ENCODE peak calls at places on chromosomes 12 and 14, in five cellular contexts. H is heart left ventricle, Q is psoas muscle, K is mucosa of descending colon, L is lower lobe of right lung. O is an unnamed sample.

GRCh38 chr12:120862664-120863063 is 41.5 kb downstream of the SPPL3 start:
- ATAC-seq in H (no peak), Q (no peak), K (no peak), L (no peak), O (no peak)

GRCh38 chr14:92577321-92577742 is 63.8 kb downstream of the RIN3 start:
- ATAC-seq in H (no peak), Q (no peak), K (peak), L (no peak), O (no peak)

GRCh38 chr12:58424735-58425379 is 483.5 kb downstream of the ATP23 start:
- ATAC-seq in H (no peak), Q (no peak), K (no peak), L (no peak), O (no peak)

GRCh38 chr12:6752181-6752930 is 585 bp downstream of the MLF2 start:
- ATAC-seq in H (no peak), Q (no peak), K (peak), L (peak), O (no peak)

GRCh38 chr12:132427999-132428871 is 61.7 kb upstream of the FBRSL1 start:
- ATAC-seq in H (no peak), Q (no peak), K (peak), L (no peak), O (no peak)

GRCh38 chr12:96153131-96153724 is 40.9 kb upstream of the ELK3 start:
- ATAC-seq in H (no peak), Q (no peak), K (no peak), L (no peak), O (no peak)

GRCh38 chr12:106098691-106099200 is 40.0 kb downstream of the NUAK1 start:
- ATAC-seq in H (no peak), Q (no peak), K (no peak), L (no peak), O (no peak)

GRCh38 chr12:106054016-106054415 is 84.7 kb downstream of the NUAK1 start:
- ATAC-seq in H (no peak), Q (no peak), K (no peak), L (no peak), O (no peak)

GRCh38 chr14:102509744-102510615 is at the start of gene ANKRD9:
- ATAC-seq in H (peak), Q (peak), K (peak), L (peak), O (peak)

GRCh38 chr12:67797769-67798168 is 149.2 kb downstream of the DYRK2 start:
- ATAC-seq in H (peak), Q (peak), K (no peak), L (no peak), O (no peak)

GRCh38 chr12:93361159-93361919 is 16.4 kb upstream of the NUDT4 start:
- ATAC-seq in H (peak), Q (peak), K (no peak), L (peak), O (peak)

GRCh38 chr12:23204933-23205778 is 580.2 kb downstream of the ETNK1 start:
- ATAC-seq in H (no peak), Q (no peak), K (peak), L (peak), O (no peak)

GRCh38 chr12:29863665-29864064 is 79.9 kb upstream of the TMTC1 start:
- ATAC-seq in H (no peak), Q (no peak), K (no peak), L (no peak), O (no peak)

GRCh38 chr12:122875590-122876220 is 20.2 kb downstream of the VPS37B start:
- ATAC-seq in H (no peak), Q (no peak), K (no peak), L (no peak), O (no peak)

GRCh38 chr12:108911915-108912314 is 32.0 kb downstream of the DAO start:
- ATAC-seq in H (no peak), Q (no peak), K (peak), L (no peak), O (no peak)

GRCh38 chr14:63896278-63896720 is 43.5 kb downstream of the SYNE2 start:
- ATAC-seq in H (peak), Q (peak), K (peak), L (peak), O (peak)

GRCh38 chr12:124884587-124885438 is 21.1 kb upstream of the SCARB1 start:
- ATAC-seq in H (no peak), Q (no peak), K (peak), L (peak), O (no peak)

GRCh38 chr12:12468575-12468974 is 94.1 kb downstream of the DUSP16 start:
- ATAC-seq in H (no peak), Q (no peak), K (no peak), L (no peak), O (no peak)

GRCh38 chr14:67239582-67239981 is 1.7 kb upstream of the PALS1 start:
- ATAC-seq in H (no peak), Q (no peak), K (no peak), L (no peak), O (no peak)

GRCh38 chr12:96427269-96427729 is 27.1 kb upstream of the CDK17 start:
- ATAC-seq in H (peak), Q (peak), K (peak), L (peak), O (peak)

GRCh38 chr12:4540170-4540569 is 1.5 kb downstream of the RAD51AP1 start:
- ATAC-seq in H (no peak), Q (no peak), K (no peak), L (no peak), O (no peak)

GRCh38 chr12:78232756-78233155 is 402.1 kb downstream of the NAV3 start:
- ATAC-seq in H (no peak), Q (no peak), K (no peak), L (no peak), O (no peak)

GRCh38 chr12:124633269-124633953 is 66.0 kb upstream of the NCOR2 start:
- ATAC-seq in H (no peak), Q (no peak), K (peak), L (peak), O (no peak)

GRCh38 chr12:6352198-6353173 is 10.6 kb upstream of the TNFRSF1A start:
- ATAC-seq in H (no peak), Q (no peak), K (peak), L (peak), O (peak)

GRCh38 chr12:27347779-27348178 is 15.1 kb downstream of the BMAL2 start:
- ATAC-seq in H (no peak), Q (no peak), K (no peak), L (no peak), O (no peak)

GRCh38 chr12:100827901-100828520 is 33.4 kb downstream of the ANO4 start:
- ATAC-seq in H (no peak), Q (no peak), K (peak), L (no peak), O (no peak)

GRCh38 chr12:124867389-124867930 is 3.8 kb upstream of the SCARB1 start:
- ATAC-seq in H (no peak), Q (no peak), K (peak), L (no peak), O (no peak)

GRCh38 chr12:104057771-104058197 is 6.5 kb upstream of the HCFC2 start:
- ATAC-seq in H (no peak), Q (peak), K (no peak), L (no peak), O (no peak)

GRCh38 chr12:104097954-104098353 is 33.6 kb downstream of the HCFC2 start:
- ATAC-seq in H (no peak), Q (no peak), K (no peak), L (no peak), O (no peak)

GRCh38 chr12:12837025-12837872 is 24.1 kb downstream of the DDX47 start:
- ATAC-seq in H (peak), Q (peak), K (peak), L (peak), O (peak)

GRCh38 chr12:5511644-5512584 is 80.0 kb downstream of the NTF3 start:
- ATAC-seq in H (peak), Q (no peak), K (peak), L (peak), O (no peak)

GRCh38 chr12:118376089-118377004 is at the start of gene SUDS3:
- ATAC-seq in H (peak), Q (peak), K (peak), L (peak), O (peak)
- TF ChIP-seq CTCF in H (peak), Q (peak), K (peak), L (peak), O (peak)

GRCh38 chr12:130214686-130215370 is 52.6 kb downstream of the FZD10 start:
- ATAC-seq in H (no peak), Q (no peak), K (no peak), L (no peak), O (no peak)
- TF ChIP-seq CTCF in H (no peak), Q (no peak), K (no peak), L (no peak), O (no peak)

GRCh38 chr12:81615031-81615430 is 144.1 kb downstream of the PPFIA2 start:
- ATAC-seq in H (no peak), Q (no peak), K (no peak), L (no peak), O (no peak)

DNA sequence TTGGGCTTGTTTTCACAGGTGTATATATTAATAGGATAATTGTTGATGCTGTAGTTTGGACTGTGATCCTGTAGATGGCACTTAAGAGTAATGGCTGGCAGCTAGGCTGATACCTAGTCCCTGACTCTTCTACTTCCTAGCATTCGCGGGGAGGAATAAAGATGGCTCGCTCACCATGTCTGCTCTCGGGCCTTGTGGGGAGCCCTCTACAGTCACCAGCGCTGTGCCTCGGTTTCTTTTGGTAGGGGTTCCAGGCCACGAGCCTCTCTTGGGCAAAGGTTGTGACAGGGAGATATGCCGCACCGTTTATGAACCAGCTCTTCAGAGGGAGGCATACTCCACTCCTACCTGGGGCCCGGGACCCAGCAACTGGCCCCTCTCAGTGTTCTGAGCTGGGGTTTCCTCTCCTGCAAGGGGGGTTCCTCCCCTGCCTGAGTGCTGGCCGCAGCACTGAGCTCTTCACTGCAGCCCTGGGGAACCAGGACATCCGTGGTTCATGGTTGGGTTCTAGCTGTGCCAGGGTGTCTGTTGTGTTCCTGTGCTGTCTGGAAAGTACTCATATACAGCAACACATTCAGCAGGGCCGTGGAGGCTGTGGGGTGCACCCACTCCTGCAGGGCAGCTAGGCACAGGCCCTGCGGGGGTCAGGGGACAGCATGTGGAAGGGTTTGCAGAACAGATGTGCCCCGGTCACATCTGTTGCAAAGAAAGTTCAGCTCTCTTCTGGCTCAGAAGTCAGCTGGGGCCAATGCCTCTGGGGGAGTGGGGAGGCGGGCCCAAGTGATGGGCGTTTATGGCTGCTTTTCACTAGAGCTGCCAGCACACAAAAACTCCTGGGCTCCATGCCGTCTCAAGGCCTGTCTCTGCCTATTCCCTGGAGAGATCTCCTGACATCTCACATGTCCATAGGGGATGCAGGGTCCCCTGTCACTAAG is 147.9 kb downstream of the PPFIA2 start:
- ATAC-seq in H (peak), Q (no peak), K (no peak), L (peak), O (no peak)
- TF ChIP-seq CTCF in H (peak), Q (peak), K (no peak), L (no peak), O (no peak)

GRCh38 chr12:64610092-64610659 is at the start of gene RASSF3:
- ATAC-seq in H (peak), Q (peak), K (peak), L (peak), O (peak)

GRCh38 chr12:64609543-64610091 is 678 bp upstream of the RASSF3 start:
- ATAC-seq in H (no peak), Q (no peak), K (no peak), L (no peak), O (no peak)

GRCh38 chr12:64610660-64611429 is 550 bp downstream of the RASSF3 start:
- ATAC-seq in H (peak), Q (peak), K (peak), L (peak), O (peak)

GRCh38 chr12:64611430-64612286 is 1.4 kb downstream of the RASSF3 start:
- ATAC-seq in H (peak), Q (peak), K (peak), L (peak), O (peak)

DNA sequence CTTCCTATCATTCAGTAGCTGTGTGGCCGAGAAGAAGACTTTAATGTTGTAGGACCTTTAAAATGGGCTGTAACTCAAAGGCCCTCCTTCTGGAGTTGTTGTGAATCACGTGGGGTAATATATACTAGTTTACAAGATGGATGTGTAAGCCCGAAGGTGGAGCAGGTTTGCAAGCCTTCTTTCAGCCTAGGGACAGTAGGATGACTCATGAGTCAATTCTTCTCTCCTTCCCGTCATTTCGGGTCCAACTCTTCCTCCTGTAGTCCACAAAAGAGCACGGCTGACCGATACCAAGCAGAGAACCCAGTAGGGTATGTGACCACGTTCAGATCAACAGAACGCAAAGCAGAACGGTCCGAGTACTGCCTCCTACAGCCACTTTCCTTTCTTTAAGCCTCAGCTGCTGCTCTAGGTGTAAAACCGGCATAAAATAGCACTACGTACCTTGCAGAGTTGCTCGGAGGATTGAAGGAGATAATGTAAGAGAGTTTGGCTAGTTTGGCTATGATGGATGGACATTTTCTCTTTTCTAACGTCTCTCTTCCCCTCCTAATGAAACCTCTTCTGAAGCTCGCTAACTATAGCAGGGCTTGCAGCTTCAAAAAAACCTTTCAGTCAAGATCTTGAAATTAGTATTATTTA is 1.3 kb upstream of the RASSF3 start:
- ATAC-seq in H (no peak), Q (peak), K (peak), L (peak), O (no peak)
- TF ChIP-seq CTCF in H (no peak), Q (no peak), K (no peak), L (no peak), O (no peak)

GRCh38 chr12:109934026-109934425 is 34.0 kb downstream of the TCHP start:
- ATAC-seq in H (no peak), Q (peak), K (no peak), L (no peak), O (no peak)
- TF ChIP-seq CTCF in H (peak), Q (no peak), K (no peak), L (no peak), O (no peak)

GRCh38 chr12:115871714-115872113 is 405.8 kb downstream of the MED13L start:
- ATAC-seq in H (no peak), Q (peak), K (peak), L (no peak), O (no peak)
- TF ChIP-seq CTCF in H (peak), Q (peak), K (peak), L (peak), O (no peak)

DNA sequence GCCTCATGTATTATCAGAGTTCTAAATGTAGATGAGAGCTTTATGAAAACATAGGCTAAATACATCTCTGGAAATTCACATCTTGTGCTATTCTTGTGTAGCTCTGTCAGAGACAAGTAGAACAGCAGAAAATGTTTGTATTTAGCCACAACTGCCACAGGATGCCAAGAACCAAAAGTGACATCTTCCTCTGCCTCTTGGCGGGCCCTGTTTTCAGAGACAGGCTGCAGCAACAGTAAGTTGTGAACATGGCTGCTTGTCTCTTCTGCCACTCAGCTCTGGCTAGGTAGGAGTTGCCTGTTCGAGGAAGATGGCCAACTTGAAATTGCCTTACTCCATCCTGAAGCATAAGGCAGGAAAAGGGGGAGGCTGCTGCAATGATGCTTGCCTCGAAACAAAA is 30.4 kb downstream of the SETD3 start:
- ATAC-seq in H (no peak), Q (no peak), K (no peak), L (no peak), O (no peak)
- TF ChIP-seq CTCF in H (no peak), Q (no peak), K (no peak), L (no peak), O (no peak)

DNA sequence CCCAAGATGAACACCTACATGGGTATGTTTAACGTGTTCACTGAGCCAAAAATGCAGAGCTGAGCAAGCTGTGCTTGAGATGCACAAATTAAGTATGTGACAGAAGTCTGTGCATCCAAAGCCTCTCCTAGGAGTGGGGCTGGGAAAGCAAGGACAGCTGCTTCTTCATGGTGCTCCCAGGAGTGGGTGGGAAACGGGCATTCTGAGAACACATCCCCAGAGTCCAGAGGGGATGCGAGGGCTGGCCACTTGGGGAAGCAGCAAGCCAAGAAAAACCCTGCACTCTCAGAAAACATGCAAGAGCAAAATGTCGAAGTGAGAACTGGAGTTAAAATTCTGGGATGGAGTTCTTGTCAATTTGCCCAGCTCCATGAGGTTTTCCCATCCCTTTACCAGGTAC is 414.3 kb downstream of the BCAT1 start:
- ATAC-seq in H (peak), Q (no peak), K (no peak), L (no peak), O (no peak)
- TF ChIP-seq CTCF in H (no peak), Q (no peak), K (no peak), L (no peak), O (no peak)

GRCh38 chr12:319116-319515 is 56.5 kb upstream of the SLC6A13 start:
- ATAC-seq in H (no peak), Q (no peak), K (no peak), L (no peak), O (no peak)

GRCh38 chr12:325886-326285 is 63.2 kb downstream of the KDM5A start:
- ATAC-seq in H (no peak), Q (no peak), K (no peak), L (no peak), O (no peak)

GRCh38 chr12:323507-323906 is 60.9 kb upstream of the SLC6A13 start:
- ATAC-seq in H (no peak), Q (no peak), K (no peak), L (no peak), O (no peak)

DNA sequence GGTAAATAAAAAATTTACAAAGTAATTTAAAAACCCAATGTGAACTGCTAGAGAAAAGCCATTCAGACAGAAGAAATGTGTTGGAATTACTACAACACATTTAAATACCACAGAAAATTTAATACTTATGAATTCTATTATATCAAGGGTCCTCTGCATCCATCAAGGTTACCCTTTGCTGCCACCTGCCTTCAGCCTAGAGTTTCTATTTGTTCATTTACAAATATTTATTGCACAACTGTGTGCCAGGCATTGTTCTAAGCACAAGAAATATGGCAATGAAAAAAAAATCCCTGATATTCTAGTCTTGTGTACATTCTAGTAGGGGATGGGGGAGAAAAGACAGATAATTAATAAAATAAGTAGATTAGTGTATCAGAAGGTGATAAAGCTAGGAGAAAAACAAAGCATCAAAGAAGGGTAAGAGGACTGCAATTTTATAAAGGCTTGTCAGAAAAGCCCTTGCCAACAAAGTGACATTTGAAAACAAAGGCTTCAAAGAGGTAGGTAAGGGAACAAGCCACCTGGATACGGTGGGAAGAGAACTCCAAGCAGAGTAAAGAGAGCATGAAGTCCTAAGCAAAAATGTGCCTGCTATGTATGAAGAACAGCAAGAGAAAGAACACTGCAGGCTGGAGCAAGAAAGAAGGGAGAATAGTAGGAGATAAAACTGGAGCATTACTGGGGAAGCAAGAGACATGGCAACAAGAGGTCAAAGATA is 59.1 kb upstream of the SLC6A13 start:
- ATAC-seq in H (no peak), Q (no peak), K (no peak), L (no peak), O (no peak)
- TF ChIP-seq CTCF in H (peak), Q (no peak), K (no peak), L (no peak), O (no peak)

GRCh38 chr12:119775246-119775895 is 101.7 kb downstream of the CIT start:
- ATAC-seq in H (no peak), Q (no peak), K (no peak), L (no peak), O (no peak)
- TF ChIP-seq CTCF in H (no peak), Q (no peak), K (no peak), L (no peak), O (no peak)